ENCODE peak calls at places on chromosome 11, in seven cellular contexts. Q is cardiac fibroblast, O is fibroblast of villous mesenchyme, R is AG04449, T is foreskin fibroblast, V is cardiac muscle cell, G is PC-3. H is an unnamed sample.

GRCh38 chr11:11036185-11037161 is 178.6 kb upstream of the ZBED5 start:
- DNase-seq in G (peak; percentile 66), R (no peak), Q (peak; percentile 75), T (peak; percentile 57), O (peak; percentile 64), V (peak; percentile 86), H (peak; percentile 72)

GRCh38 chr11:8250981-8251620 is 12.6 kb downstream of the LMO1 start:
- DNase-seq in Q (no peak), G (no peak), R (no peak), T (no peak), O (no peak), V (no peak), H (no peak)

GRCh38 chr11:77069336-77069968 is 2.7 kb downstream of the CAPN5 start:
- DNase-seq in O (no peak), V (no peak), R (no peak), Q (no peak), G (no peak), T (no peak), H (no peak)

GRCh38 chr11:92500463-92500862 is 275.8 kb downstream of the FAT3 start:
- DNase-seq in Q (no peak), R (no peak), V (no peak), O (no peak), G (no peak), T (no peak), H (no peak)

GRCh38 chr11:82790723-82791487 is 57.2 kb upstream of the FAM181B start:
- DNase-seq in Q (no peak), O (no peak), R (no peak), G (no peak), V (peak; percentile 45), T (no peak), H (peak; percentile 2)

GRCh38 chr11:17528181-17528691 is 16.0 kb downstream of the USH1C start:
- DNase-seq in R (no peak), Q (peak; percentile 59), G (peak; percentile 65), O (peak; percentile 33), V (peak; percentile 77), T (peak; percentile 77), H (peak; percentile 41)

GRCh38 chr11:113615773-113616172 is 90.3 kb downstream of the TMPRSS5 start:
- DNase-seq in V (no peak), R (peak; percentile 64), O (no peak), G (no peak), T (no peak), Q (peak; percentile 58), H (peak; percentile 19)

GRCh38 chr11:74791333-74792100 is 42.9 kb downstream of the RNF169 start:
- DNase-seq in G (no peak), V (no peak), Q (no peak), R (no peak), T (no peak), O (no peak), H (no peak)

GRCh38 chr11:75325713-75326438 is 25.6 kb downstream of the ARRB1 start:
- DNase-seq in R (peak; percentile 60), Q (peak; percentile 92), T (peak; percentile 92), G (peak; percentile 89), O (peak; percentile 89), V (no peak), H (peak; percentile 91)

GRCh38 chr11:112837162-112837826 is 123.9 kb upstream of the NCAM1 start:
- DNase-seq in R (no peak), O (peak; percentile 2), V (peak; percentile 42), T (peak; percentile 11), Q (no peak), G (peak; percentile 9), H (no peak)

GRCh38 chr11:103584021-103584420 is 452.4 kb upstream of the DDI1 start:
- DNase-seq in O (no peak), G (no peak), Q (no peak), T (no peak), R (no peak), V (no peak), H (no peak)

GRCh38 chr11:3944198-3944597 is 88.7 kb downstream of the STIM1 start:
- DNase-seq in G (no peak), T (peak; percentile 64), Q (peak; percentile 67), V (no peak), R (no peak), O (no peak), H (no peak)

GRCh38 chr11:129960216-129961214 is 42.1 kb downstream of the PRDM10 start:
- DNase-seq in T (peak; percentile 95), O (peak; percentile 86), Q (peak; percentile 90), R (peak; percentile 51), G (peak; percentile 98), V (no peak), H (peak; percentile 78)

GRCh38 chr11:70134490-70134889 is 56.4 kb downstream of the ANO1 start:
- DNase-seq in G (no peak), V (no peak), T (no peak), R (no peak), Q (no peak), O (no peak), H (no peak)
- H3K4me3 ChIP-seq in G (no peak overlapping the region), V (no peak overlapping the region), T (no peak overlapping the region), R (no peak overlapping the region), Q (no peak overlapping the region), O (no peak overlapping the region), H (no peak overlapping the region)

GRCh38 chr11:123135863-123136446 is 59.1 kb downstream of the CLMP start:
- DNase-seq in V (no peak), Q (no peak), O (no peak), T (no peak), G (no peak), R (no peak), H (no peak)

GRCh38 chr11:123143476-123143875 is 51.6 kb downstream of the CLMP start:
- DNase-seq in O (no peak), G (no peak), Q (no peak), T (no peak), R (no peak), V (no peak), H (peak; percentile 29)

GRCh38 chr11:123139206-123139605 is 55.8 kb downstream of the CLMP start:
- DNase-seq in R (no peak), O (no peak), V (no peak), Q (no peak), T (no peak), G (no peak), H (no peak)

GRCh38 chr11:123132881-123133280 is 62.2 kb downstream of the CLMP start:
- DNase-seq in O (peak; percentile 45), G (no peak), Q (no peak), V (no peak), T (no peak), R (no peak), H (no peak)

GRCh38 chr11:123137496-123138270 is 57.4 kb downstream of the CLMP start:
- DNase-seq in G (no peak), V (peak; percentile 88), O (peak; percentile 88), T (peak; percentile 95), Q (peak; percentile 89), R (no peak), H (peak; percentile 80)
- H3K4me3 ChIP-seq in G (no peak overlapping the region), V (no peak overlapping the region), O (no peak overlapping the region), T (no peak overlapping the region), Q (no peak overlapping the region), R (peak overlapping the region; percentile 25), H (no peak overlapping the region)

GRCh38 chr11:65183201-65183891 is 1.6 kb downstream of the CAPN1 start:
- DNase-seq in R (no peak), O (no peak), G (peak; percentile 95), V (no peak), Q (no peak), T (no peak), H (no peak)
- H3K4me3 ChIP-seq in R (peak overlapping the region; percentile 86), O (peak overlapping the region; percentile 71), G (peak overlapping the region; percentile 92), V (no peak overlapping the region), Q (peak overlapping the region; percentile 86), T (peak overlapping the region; percentile 98), H (peak overlapping the region; percentile 91)

GRCh38 chr11:47398551-47398950 is 9.8 kb upstream of the SLC39A13 start:
- DNase-seq in Q (no peak), O (no peak), G (no peak), V (no peak), T (no peak), R (no peak), H (no peak)
- H3K4me3 ChIP-seq in Q (no peak overlapping the region), O (no peak overlapping the region), G (no peak overlapping the region), V (no peak overlapping the region), T (no peak overlapping the region), R (no peak overlapping the region), H (no peak overlapping the region)

GRCh38 chr11:117836077-117836960 is 11.8 kb upstream of the FXYD2 start:
- DNase-seq in R (no peak), T (no peak), V (no peak), Q (no peak), G (no peak), O (no peak), H (no peak)
- H3K4me3 ChIP-seq in R (no peak overlapping the region), T (no peak overlapping the region), V (no peak overlapping the region), Q (no peak overlapping the region), G (no peak overlapping the region), O (no peak overlapping the region), H (no peak overlapping the region)

DNA sequence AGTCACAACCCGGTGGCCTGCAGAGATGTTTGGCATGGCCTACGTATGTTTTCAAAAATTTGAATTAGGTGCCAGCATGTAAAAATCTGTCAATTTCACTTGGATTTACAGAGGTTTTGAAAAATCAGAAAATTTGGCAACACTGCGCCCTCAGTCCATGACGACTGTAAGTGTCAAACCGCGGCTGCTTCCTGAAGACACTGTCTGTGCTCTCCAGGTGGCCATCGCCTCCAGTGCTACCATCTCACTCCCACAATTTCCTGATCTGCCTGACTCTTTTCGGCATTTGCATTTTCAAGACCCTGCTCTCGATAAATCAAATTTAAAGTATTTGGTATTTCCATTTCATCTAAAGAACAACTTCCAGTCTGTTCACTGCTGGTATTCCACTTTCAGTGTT is 34.6 kb downstream of the VSIG10L2 start:
- DNase-seq in T (no peak), O (no peak), R (no peak), Q (no peak), G (no peak), V (no peak), H (no peak)
- H3K4me3 ChIP-seq in T (no peak overlapping the region), O (no peak overlapping the region), R (no peak overlapping the region), Q (no peak overlapping the region), G (no peak overlapping the region), V (no peak overlapping the region), H (no peak overlapping the region)

GRCh38 chr11:101584129-101584515 is 315 bp upstream of the TRPC6 start:
- DNase-seq in G (no peak), V (no peak), R (no peak), O (peak; percentile 58), Q (no peak), T (peak; percentile 59), H (no peak)
- H3K4me3 ChIP-seq in G (no peak overlapping the region), V (peak overlapping the region; percentile 38), R (no peak overlapping the region), O (peak overlapping the region; percentile 62), Q (no peak overlapping the region), T (peak overlapping the region; percentile 43), H (no peak overlapping the region)

GRCh38 chr11:105611837-105612480 is 2.1 kb downstream of the GRIA4 start:
- DNase-seq in V (peak; percentile 7), O (no peak), Q (no peak), G (no peak), T (peak; percentile 4), R (no peak), H (no peak)
- H3K4me3 ChIP-seq in V (peak overlapping the region; percentile 71), O (no peak overlapping the region), Q (no peak overlapping the region), G (no peak overlapping the region), T (no peak overlapping the region), R (no peak overlapping the region), H (no peak overlapping the region)

H was measured in fibroblast of pulmonary artery.